ENCODE peak calls at places on chromosome 7, in eight cellular contexts. F is KBM-7, Z is caudate nucleus, W is hippocampal formation, L is NCI-H1105, D is iris pigment epithelial cell, S is nephron progenitor cell, R is NCI-H2171. X is an unnamed sample.

GRCh38 chr7:81231203-81231922 is 312.5 kb upstream of the SEMA3C start:
- DNase-seq in F (no peak), W (no peak), S (no peak), Z (no peak), D (no peak), L (peak), R (no peak), X (no peak)

GRCh38 chr7:935321-936130 is 19.0 kb downstream of the ADAP1 start:
- DNase-seq in D (no peak), Z (no peak), W (no peak), F (no peak), R (no peak), L (no peak), S (no peak), X (no peak)

GRCh38 chr7:153190452-153190851 is 430.9 kb downstream of the ACTR3B start:
- DNase-seq in Z (no peak), S (no peak), W (no peak), F (peak), L (no peak), R (no peak), D (no peak), X (no peak)

GRCh38 chr7:97004237-97004930 is 969 bp upstream of the DLX6 start:
- DNase-seq in F (no peak), Z (no peak), W (no peak), D (no peak), L (peak), S (no peak), R (no peak), X (peak)

GRCh38 chr7:42345478-42346299 is 108.7 kb upstream of the GLI3 start:
- DNase-seq in F (no peak), S (no peak), D (no peak), L (no peak), Z (no peak), R (no peak), W (no peak), X (no peak)

GRCh38 chr7:111014074-111014473 is 76.9 kb upstream of the LRRN3 start:
- DNase-seq in D (peak), L (no peak), Z (no peak), S (no peak), W (no peak), R (no peak), F (no peak), X (no peak)

GRCh38 chr7:26348987-26349809 is 57.5 kb downstream of the SNX10 start:
- DNase-seq in L (peak), F (no peak), D (no peak), R (peak), S (no peak), Z (no peak), W (no peak), X (peak)

GRCh38 chr7:79734158-79734557 is 280.7 kb upstream of the MAGI2 start:
- DNase-seq in L (no peak), S (no peak), F (no peak), W (no peak), R (no peak), D (no peak), Z (no peak), X (no peak)

GRCh38 chr7:102471791-102472125 is 7.0 kb downstream of the POLR2J start:
- DNase-seq in S (no peak), D (no peak), F (no peak), R (no peak), W (no peak), L (no peak), Z (no peak), X (no peak)

X was measured in NCI-H774.